ENCODE peak calls at places on chromosome 14, in seven cellular contexts. B is HCT116, E is endodermal cell, M is lower lobe of right lung, N is neural progenitor cell, U is left lung, Y is GM23338. R is an unnamed sample.

GRCh38 chr14:105475916-105476845 is 1.6 kb downstream of the CRIP2 start:
- DNase-seq in B (no peak), E (peak; percentile 79), M (peak; percentile 72), N (peak; percentile 34), U (peak; percentile 67), Y (peak; percentile 55), R (no peak)

GRCh38 chr14:65255029-65255545 is 152.8 kb upstream of the MAX start:
- DNase-seq in B (peak; percentile 61), E (no peak), M (no peak), N (no peak), U (no peak), Y (no peak), R (no peak)

GRCh38 chr14:57714487-57714899 is 151.4 kb downstream of the SLC35F4 start:
- DNase-seq in B (no peak), E (peak; percentile 85), M (no peak), N (peak; percentile 60), U (no peak), Y (peak; percentile 80), R (no peak)

GRCh38 chr14:68124050-68124449 is 304.5 kb downstream of the RAD51B start:
- DNase-seq in B (no peak), E (no peak), M (no peak), N (no peak), U (no peak), Y (no peak), R (no peak)

GRCh38 chr14:55245657-55246268 is 25.5 kb upstream of the FBXO34 start:
- DNase-seq in B (peak; percentile 21), E (no peak), M (no peak), N (peak; percentile 38), U (no peak), Y (peak; percentile 64), R (no peak)

GRCh38 chr14:76876076-76876475 is 49.9 kb downstream of the LRRC74A start:
- DNase-seq in B (peak; percentile 81), E (peak; percentile 89), M (no peak), N (peak; percentile 83), U (peak; percentile 57), Y (peak; percentile 90), R (peak; percentile 68)

GRCh38 chr14:77190977-77191376 is 9.4 kb downstream of the TMEM63C start:
- DNase-seq in B (no peak), E (no peak), M (no peak), N (no peak), U (no peak), Y (peak; percentile 40), R (no peak)

GRCh38 chr14:105500036-105500725 is 9.1 kb downstream of the TEDC1 start:
- DNase-seq in B (no peak), E (no peak), M (no peak), N (no peak), U (peak; percentile 18), Y (no peak), R (no peak)

GRCh38 chr14:31843361-31844091 is 233.6 kb upstream of the ARHGAP5 start:
- DNase-seq in B (no peak), E (no peak), M (no peak), N (no peak), U (no peak), Y (no peak), R (no peak)

GRCh38 chr14:79265366-79265765 is 945.9 kb downstream of the DIO2 start:
- DNase-seq in B (no peak), E (no peak), M (no peak), N (no peak), U (no peak), Y (no peak), R (no peak)

GRCh38 chr14:98186140-98186539 is 1085.9 kb downstream of the BCL11B start:
- DNase-seq in B (no peak), E (no peak), M (no peak), N (no peak), U (no peak), Y (no peak), R (no peak)

GRCh38 chr14:98182385-98183055 is 1089.5 kb downstream of the BCL11B start:
- DNase-seq in B (no peak), E (no peak), M (no peak), N (no peak), U (no peak), Y (no peak), R (no peak)

GRCh38 chr14:98183556-98183955 is 1088.4 kb downstream of the BCL11B start:
- DNase-seq in B (no peak), E (no peak), M (no peak), N (no peak), U (no peak), Y (no peak), R (no peak)

GRCh38 chr14:98185036-98185435 is 1087.0 kb downstream of the BCL11B start:
- DNase-seq in B (no peak), E (no peak), M (no peak), N (no peak), U (no peak), Y (no peak), R (no peak)

DNA sequence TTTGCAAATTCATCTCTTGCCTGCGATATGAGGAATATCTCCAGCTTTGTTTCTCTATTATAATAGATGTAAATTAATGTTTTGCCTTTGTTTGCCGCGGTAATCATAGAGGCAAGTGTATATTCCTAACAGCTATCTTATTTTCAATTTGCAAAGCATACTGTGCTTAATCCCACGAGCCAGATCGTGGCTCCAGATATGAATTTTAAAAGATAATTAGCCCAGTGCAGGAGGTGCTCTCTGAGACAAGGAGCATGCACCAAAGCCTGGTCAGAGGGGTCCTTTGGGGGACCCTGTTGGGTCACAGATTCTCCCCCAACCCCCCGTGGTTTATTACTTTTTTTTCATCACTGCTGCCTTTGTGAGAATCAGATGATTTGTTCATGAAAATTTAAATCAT is 1087.5 kb downstream of the BCL11B start:
- DNase-seq in B (no peak), E (no peak), M (no peak), N (no peak), U (no peak), Y (no peak), R (no peak)
- H3K4me3 ChIP-seq in B (no peak overlapping the region), E (no peak overlapping the region), M (no peak overlapping the region), N (no peak overlapping the region), U (no peak overlapping the region), Y (no peak overlapping the region), R (no peak overlapping the region)

DNA sequence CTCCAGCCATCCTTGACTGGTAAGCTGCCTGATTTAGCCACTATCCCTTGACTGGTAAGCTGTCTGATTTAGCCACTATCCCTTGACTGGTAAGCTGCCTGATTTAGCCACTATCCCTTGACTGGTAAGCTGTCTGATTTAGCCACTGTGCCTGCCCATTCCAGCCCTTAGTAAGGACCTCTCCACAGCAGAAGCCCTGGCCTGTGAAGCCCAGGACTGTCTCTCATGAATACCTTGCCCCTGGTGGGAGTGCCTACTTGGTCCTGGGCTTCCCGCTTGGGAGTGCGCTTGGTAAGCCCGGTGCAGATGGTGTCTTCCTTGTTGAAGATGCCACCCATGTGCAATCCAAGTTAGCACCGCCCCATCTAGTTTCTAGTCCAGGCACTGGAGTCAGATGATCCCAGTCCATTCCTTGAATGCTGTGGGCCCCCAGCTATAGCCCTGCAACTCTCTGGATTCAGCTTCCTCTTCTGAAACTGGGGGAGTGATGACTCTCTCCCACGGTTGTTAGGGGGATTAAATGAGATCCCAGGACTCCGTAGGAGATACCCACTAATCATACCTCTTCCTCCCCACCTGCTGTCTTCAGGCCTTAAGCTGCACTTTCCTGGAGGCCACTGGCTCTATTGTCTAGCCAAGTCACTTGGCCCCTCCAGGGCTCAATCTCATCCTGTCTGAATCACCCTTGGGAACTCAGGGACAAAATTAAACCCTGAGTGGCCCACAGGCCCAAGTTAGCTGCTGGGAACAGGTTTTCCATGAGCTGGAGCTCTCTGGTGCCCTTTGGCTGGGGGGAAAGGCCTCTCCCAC is 5.7 kb upstream of the ASB2 start:
- DNase-seq in B (no peak), E (no peak), M (no peak), N (peak; percentile 22), U (no peak), Y (no peak), R (no peak)
- TF ChIP-seq CTCF in B (no peak), E (no peak), M (no peak), N (no peak), U (no peak), Y (no peak), R (no peak)

GRCh38 chr14:102817942-102818940 is 41.0 kb downstream of the TRAF3 start:
- DNase-seq in B (no peak), E (no peak), M (no peak), N (no peak), U (no peak), Y (no peak), R (no peak)
- H3K27ac ChIP-seq in B (no peak overlapping the region), E (no peak overlapping the region), M (no peak overlapping the region), N (peak overlapping the region; percentile 13), U (no peak overlapping the region), Y (no peak overlapping the region), R (no peak overlapping the region)

GRCh38 chr14:22819191-22819988 is 4.2 kb upstream of the SLC7A7 start:
- DNase-seq in B (no peak), E (peak; percentile 89), M (no peak), N (no peak), U (peak; percentile 60), Y (peak; percentile 80), R (no peak)
- H3K4me3 ChIP-seq in B (no peak overlapping the region), E (no peak overlapping the region), M (peak overlapping the region; percentile 40), N (no peak overlapping the region), U (peak overlapping the region; percentile 12), Y (peak overlapping the region; percentile 32), R (peak overlapping the region; percentile 56)

R was measured in AG04450.